ENCODE peak calls at places on chromosomes 7 and 10, in seven cellular contexts. Q is CD8-positive, alpha-beta memory T cell; T is fibroblast of lung; R is GM19239; I is endothelial cell; A is IMR-90; G is ACHN. J is an unnamed sample.

GRCh38 chr10:35751347-35751746 is 109.3 kb upstream of the FZD8 start:
- DNase-seq in G (no peak), A (no peak), Q (no peak), R (no peak), I (no peak), T (no peak), J (no peak)

GRCh38 chr10:1297566-1298301 is 241.5 kb downstream of the WDR37 start:
- DNase-seq in Q (no peak), T (no peak), R (no peak), G (no peak), A (no peak), I (peak), J (no peak)

GRCh38 chr7:51249187-51249945 is 67.2 kb downstream of the COBL start:
- DNase-seq in Q (no peak), T (peak), I (no peak), G (peak), A (no peak), R (no peak), J (no peak)

GRCh38 chr10:78811174-78811573 is 257.6 kb upstream of the ZMIZ1 start:
- DNase-seq in G (no peak), I (no peak), Q (no peak), R (no peak), T (no peak), A (peak), J (no peak)

GRCh38 chr7:730501-731439 is 3.7 kb upstream of the PRKAR1B start:
- DNase-seq in G (no peak), R (no peak), T (no peak), A (peak), I (no peak), Q (no peak), J (no peak)

GRCh38 chr7:6250364-6250833 is 22.0 kb downstream of the CYTH3 start:
- DNase-seq in G (no peak), R (no peak), Q (no peak), T (peak), I (no peak), A (no peak), J (no peak)

GRCh38 chr7:92246363-92247101 is 758 bp downstream of the ANKIB1 start:
- DNase-seq in Q (peak), T (peak), R (no peak), G (peak), A (peak), I (peak), J (peak)

GRCh38 chr7:149196705-149197171 is 1.4 kb downstream of the ZNF282 start:
- DNase-seq in A (no peak), I (no peak), T (no peak), Q (no peak), G (peak), R (peak), J (peak)

GRCh38 chr10:22244001-22244400 is 26.2 kb upstream of the EBLN1 start:
- DNase-seq in Q (no peak), T (no peak), R (no peak), G (no peak), A (no peak), I (no peak), J (no peak)

J was measured in MG63.